ENCODE peak calls at places on chromosomes 3 and 15, in seven cellular contexts. Y is pancreas, B is WERI-Rb-1, E is endodermal cell, T is esophagus muscularis mucosa, X is tibial artery, P is brain microvascular endothelial cell. S is an unnamed sample.

GRCh38 chr3:170806676-170807075 is 63.3 kb downstream of the RPL22L1 start:
- DNase-seq in Y (no peak), B (no peak), E (no peak), T (no peak), X (no peak), P (no peak), S (no peak)

GRCh38 chr15:48560321-48561051 is 85.0 kb downstream of the FBN1 start:
- DNase-seq in Y (no peak), B (no peak), E (no peak), T (no peak), X (no peak), P (no peak), S (no peak)

GRCh38 chr3:145188079-145188785 is 972.8 kb downstream of the PLOD2 start:
- DNase-seq in Y (no peak), B (peak), E (peak), T (no peak), X (no peak), P (no peak), S (no peak)

GRCh38 chr15:28114721-28115622 is 15.9 kb upstream of the OCA2 start:
- DNase-seq in Y (no peak), B (no peak), E (peak), T (no peak), X (peak), P (peak), S (peak)

GRCh38 chr3:86416334-86416733 is 574.6 kb downstream of the VGLL3 start:
- DNase-seq in Y (no peak), B (no peak), E (peak), T (no peak), X (no peak), P (no peak), S (no peak)

GRCh38 chr3:147191795-147192385 is 214.5 kb downstream of the ZIC4 start:
- DNase-seq in Y (no peak), B (peak), E (peak), T (no peak), X (no peak), P (peak), S (no peak)

GRCh38 chr3:99562990-99563607 is 75.3 kb upstream of the COL8A1 start:
- DNase-seq in Y (no peak), B (no peak), E (no peak), T (no peak), X (no peak), P (no peak), S (no peak)

GRCh38 chr3:56792201-56792600 is 9.5 kb downstream of the ARHGEF3 start:
- DNase-seq in Y (no peak), B (no peak), E (peak), T (no peak), X (no peak), P (no peak), S (no peak)

GRCh38 chr3:156059950-156060501 is 60.4 kb upstream of the KCNAB1 start:
- DNase-seq in Y (no peak), B (no peak), E (no peak), T (no peak), X (no peak), P (no peak), S (no peak)

GRCh38 chr15:65085207-65085753 is 8.7 kb downstream of the KBTBD13 start:
- DNase-seq in Y (no peak), B (no peak), E (peak), T (no peak), X (peak), P (no peak), S (peak)

GRCh38 chr3:32120480-32120879 is 14.1 kb downstream of the GPD1L start:
- DNase-seq in Y (no peak), B (no peak), E (no peak), T (no peak), X (no peak), P (no peak), S (no peak)

GRCh38 chr3:64444619-64445317 is 219.5 kb upstream of the PRICKLE2 start:
- DNase-seq in Y (peak), B (no peak), E (peak), T (no peak), X (no peak), P (no peak), S (no peak)

DNA sequence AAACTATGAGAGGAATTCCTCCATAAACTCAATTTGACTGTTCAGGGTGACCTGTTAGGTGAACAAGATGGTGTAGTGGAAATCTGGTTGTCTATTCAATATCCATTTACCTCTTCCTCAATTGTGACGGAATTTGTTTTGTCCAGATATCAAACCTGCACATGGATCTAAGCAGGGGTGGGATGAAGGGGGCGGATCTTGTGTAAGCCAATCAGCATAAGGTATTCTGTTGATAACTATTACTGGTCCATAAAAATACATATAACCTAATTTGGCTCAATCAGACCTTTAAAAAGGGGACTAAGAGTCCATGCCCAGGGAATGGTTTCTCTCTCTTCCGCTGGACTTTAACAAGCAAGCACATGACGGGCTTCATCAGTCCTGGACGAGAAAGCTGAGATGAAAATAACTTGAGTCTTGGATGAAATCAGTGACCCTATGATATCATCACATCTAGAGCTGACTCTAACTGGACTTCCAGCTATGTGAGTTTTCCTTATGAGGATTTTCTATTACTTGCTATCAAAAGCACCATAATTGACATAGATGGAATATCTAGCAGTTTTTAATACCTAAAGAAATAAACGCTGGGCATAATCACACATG is 5.7 kb upstream of the POPDC2 start:
- DNase-seq in Y (no peak), B (no peak), E (no peak), T (no peak), X (no peak), P (no peak), S (no peak)
- H3K27ac ChIP-seq in Y (no peak), B (no peak), E (no peak), T (no peak), X (no peak), P (no peak), S (no peak)

DNA sequence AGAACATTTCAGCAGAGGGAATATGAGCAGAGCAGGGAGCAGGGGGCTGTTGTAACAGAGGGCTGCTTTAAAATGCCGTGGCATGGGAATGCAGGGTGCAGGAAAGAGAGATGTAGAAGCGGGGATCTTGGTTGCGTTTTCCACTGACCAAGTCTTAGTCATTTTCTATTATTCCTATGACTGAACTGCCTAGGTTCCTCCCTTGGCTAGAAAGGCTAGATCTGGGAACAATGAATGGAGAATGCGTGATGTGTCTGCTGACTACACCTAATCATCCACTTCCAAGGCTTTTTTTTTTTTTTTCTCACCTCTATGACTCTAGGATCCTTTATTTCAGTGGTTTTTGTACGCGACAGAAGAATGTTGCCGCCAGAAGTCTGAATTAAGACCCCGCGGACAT is 607.4 kb upstream of the TBL1XR1 start:
- DNase-seq in Y (no peak), B (no peak), E (no peak), T (no peak), X (no peak), P (no peak), S (no peak)
- H3K27ac ChIP-seq in Y (no peak), B (no peak), E (no peak), T (no peak), X (peak), P (no peak), S (peak)

GRCh38 chr3:40053663-40054062 is 244.3 kb downstream of the MYRIP start:
- DNase-seq in Y (no peak), B (no peak), E (no peak), T (no peak), X (no peak), P (no peak), S (no peak)
- H3K27ac ChIP-seq in Y (no peak), B (no peak), E (no peak), T (no peak), X (peak), P (no peak), S (no peak)

GRCh38 chr15:40241305-40242215 is 2.7 kb downstream of the PAK6 start:
- DNase-seq in Y (peak), B (no peak), E (peak), T (no peak), X (no peak), P (no peak), S (no peak)
- H3K27ac ChIP-seq in Y (no peak), B (no peak), E (no peak), T (no peak), X (no peak), P (no peak), S (no peak)

DNA sequence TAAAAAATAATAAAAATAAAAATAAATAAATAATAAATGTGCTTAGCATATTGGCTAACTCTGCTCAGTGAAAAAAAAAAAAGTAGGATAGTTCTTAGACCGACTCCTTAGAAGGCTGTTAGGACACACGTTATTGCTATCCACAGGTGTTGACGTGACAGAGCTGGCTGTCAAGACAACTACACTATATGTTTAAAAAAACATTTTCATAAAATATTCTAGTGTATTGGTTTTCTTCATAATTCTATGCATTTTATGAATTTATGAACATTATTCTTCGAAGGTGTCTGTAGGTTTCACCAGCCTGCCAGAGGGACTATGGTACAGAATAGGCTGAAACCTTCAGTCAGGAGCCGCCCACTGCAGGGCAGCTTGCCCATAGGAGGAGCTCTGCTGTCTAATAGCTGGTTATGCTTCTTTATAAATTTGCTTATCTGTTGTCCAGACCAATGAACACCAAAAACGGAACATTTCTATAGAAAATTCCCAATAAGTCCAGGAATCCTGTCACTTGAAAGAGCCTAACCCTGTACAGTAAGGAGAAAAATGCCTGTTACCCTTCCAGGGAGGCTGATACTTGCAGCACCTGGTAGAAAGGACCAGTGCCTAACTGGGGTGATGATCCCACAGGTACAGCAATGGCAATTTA is 9.1 kb downstream of the TM4SF1 start:
- DNase-seq in Y (no peak), B (no peak), E (no peak), T (no peak), X (no peak), P (no peak), S (no peak)
- H3K27ac ChIP-seq in Y (peak), B (no peak), E (no peak), T (no peak), X (no peak), P (no peak), S (no peak)

S was measured in thyroid gland.